ENCODE peak calls at places on chromosome 17, in six cellular contexts. R is GM12891, A is H1, G is HepG2, K is K562, X is GM12878. Y is an unnamed sample.

GRCh38 chr17:29973005-29973404 is 31.6 kb downstream of the EFCAB5 start:
- DNase-seq in A (no peak), G (no peak), X (no peak), K (no peak), R (no peak), Y (no peak)

GRCh38 chr17:19645608-19646250 is 2.8 kb upstream of the ALDH3A2 start:
- DNase-seq in A (no peak), K (peak; percentile 35), R (peak; percentile 30), X (no peak), G (peak; percentile 29), Y (peak; percentile 27)

GRCh38 chr17:69506489-69506888 is 92.0 kb downstream of the MAP2K6 start:
- DNase-seq in A (no peak), K (no peak), X (no peak), G (peak; percentile 38), R (no peak), Y (no peak)

GRCh38 chr17:67074781-67075180 is 30.4 kb downstream of the CACNG1 start:
- DNase-seq in X (no peak), A (no peak), G (no peak), K (no peak), R (no peak), Y (no peak)

GRCh38 chr17:28675980-28676379 is 14.0 kb downstream of the SUPT6H start:
- DNase-seq in R (no peak), A (no peak), X (no peak), G (peak; percentile 30), K (peak; percentile 25), Y (no peak)

GRCh38 chr17:48066192-48066591 is 18.0 kb downstream of the NFE2L1 start:
- DNase-seq in R (no peak), G (no peak), A (no peak), K (no peak), X (no peak), Y (no peak)

GRCh38 chr17:3534881-3535252 is 22.7 kb downstream of the TRPV3 start:
- DNase-seq in G (no peak), A (no peak), K (no peak), X (no peak), R (no peak), Y (no peak)

GRCh38 chr17:1941241-1942065 is 83.7 kb downstream of the RTN4RL1 start:
- DNase-seq in X (no peak), R (no peak), K (no peak), G (no peak), A (no peak), Y (no peak)

GRCh38 chr17:48494335-48494734 is 36.5 kb downstream of the HOXB1 start:
- DNase-seq in X (no peak), G (no peak), K (no peak), R (no peak), A (no peak), Y (no peak)

GRCh38 chr17:76279742-76280287 is 14.7 kb downstream of the UBALD2 start:
- DNase-seq in A (no peak), X (no peak), K (no peak), G (no peak), R (no peak), Y (no peak)

GRCh38 chr17:11644265-11645212 is 46.3 kb downstream of the DNAH9 start:
- DNase-seq in R (peak; percentile 40), K (peak; percentile 76), A (peak; percentile 25), X (no peak), G (peak; percentile 73), Y (peak; percentile 13)

GRCh38 chr17:38504216-38504615 is 76.0 kb downstream of the ARHGAP23 start:
- DNase-seq in R (no peak), G (no peak), X (no peak), A (no peak), K (no peak), Y (no peak)

GRCh38 chr17:49015924-49016774 is 19.0 kb downstream of the IGF2BP1 start:
- DNase-seq in X (no peak), R (no peak), G (no peak), A (no peak), K (no peak), Y (no peak)

GRCh38 chr17:34254651-34255380 is at the start of gene CCL2:
- DNase-seq in G (no peak), A (peak; percentile 46), R (no peak), X (no peak), K (peak; percentile 50), Y (no peak)

GRCh38 chr17:1137465-1137894 is 42.3 kb downstream of the ABR start:
- DNase-seq in A (no peak), K (peak; percentile 80), X (no peak), R (no peak), G (peak; percentile 39), Y (no peak)

GRCh38 chr17:34154916-34155730 is 100.0 kb upstream of the CCL2 start:
- DNase-seq in X (no peak), R (no peak), A (no peak), K (no peak), G (no peak), Y (no peak)

GRCh38 chr17:18974407-18975149 is 22.6 kb downstream of the SLC5A10 start:
- DNase-seq in K (no peak), G (no peak), R (no peak), X (no peak), A (no peak), Y (no peak)

GRCh38 chr17:61157246-61157887 is 242.3 kb upstream of the TBX2 start:
- DNase-seq in X (no peak), R (no peak), G (no peak), K (peak; percentile 27), A (no peak), Y (no peak)

GRCh38 chr17:65198653-65199382 is 61.6 kb downstream of the RGS9 start:
- DNase-seq in X (peak; percentile 38), K (peak; percentile 62), G (peak; percentile 47), A (no peak), R (peak; percentile 44), Y (peak; percentile 46)

GRCh38 chr17:17155568-17155967 is 50.6 kb downstream of the PLD6 start:
- DNase-seq in R (no peak), X (no peak), A (no peak), G (peak; percentile 9), K (no peak), Y (no peak)
- TF ChIP-seq TAF1 in R (no peak), X (no peak), A (no peak), G (no peak), K (no peak), Y (no peak)

DNA sequence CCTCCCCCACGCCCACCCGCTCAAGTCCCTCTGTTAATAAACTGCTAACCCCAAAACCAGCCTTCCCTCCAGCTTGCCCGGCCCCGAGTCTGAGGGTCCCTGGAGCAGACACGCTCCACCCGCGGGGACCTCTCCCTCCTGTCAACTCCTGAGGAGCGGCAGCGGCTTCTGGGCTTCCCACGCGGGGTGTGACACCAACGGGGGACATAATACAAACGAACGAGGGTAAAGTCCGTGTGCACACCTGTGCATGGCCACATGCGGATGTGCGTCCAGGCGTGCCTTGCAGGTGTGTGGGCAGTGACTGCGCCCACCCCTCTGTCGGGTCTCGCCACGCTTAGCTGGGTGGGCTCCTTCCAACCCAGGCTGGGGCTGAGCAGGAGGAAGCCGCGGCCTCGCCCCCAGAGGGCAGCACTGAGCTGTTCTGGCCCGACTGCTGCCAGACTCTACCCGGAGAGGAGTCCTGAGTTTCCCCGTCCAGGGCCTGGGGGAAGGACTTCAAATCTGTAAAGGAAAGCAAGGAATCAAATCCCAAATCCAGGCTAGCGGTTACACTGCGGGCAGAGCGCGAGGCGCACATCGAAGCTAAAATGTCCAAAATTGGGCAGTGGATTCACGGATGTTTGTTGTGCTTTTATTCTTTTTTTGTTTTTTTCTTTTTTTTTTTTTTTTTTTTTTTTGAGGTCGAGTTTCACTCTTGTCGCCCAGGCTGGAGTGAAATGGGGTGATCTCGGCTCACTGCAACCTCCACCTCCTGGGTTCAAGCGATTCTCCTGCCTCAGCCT is 24.2 kb upstream of the KRT17 start:
- DNase-seq in R (peak; percentile 88), A (peak; percentile 74), K (peak; percentile 86), X (no peak), G (peak; percentile 75), Y (peak; percentile 90)
- TF ChIP-seq POLR2AphosphoS5 in R (no peak), A (no peak), K (no peak), X (no peak), G (no peak), Y (no peak)

DNA sequence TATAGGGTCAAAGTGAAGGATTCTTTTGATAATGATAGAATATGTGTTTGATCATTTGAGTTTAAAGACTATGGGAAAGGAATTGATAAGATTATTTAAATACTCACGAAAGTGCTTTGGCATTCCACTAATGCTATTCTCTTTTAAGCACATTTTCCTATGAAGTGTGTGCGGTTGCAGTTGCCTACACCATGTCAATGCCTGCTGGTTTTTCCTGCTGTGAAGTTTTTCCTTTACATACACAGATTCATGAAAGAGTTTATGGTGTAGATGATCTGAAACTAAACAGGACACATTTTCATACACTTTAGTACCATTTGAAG is 78.7 kb downstream of the VMP1 start:
- DNase-seq in R (no peak), K (no peak), X (no peak), A (no peak), G (no peak), Y (no peak)
- TF ChIP-seq POLR2A in R (no peak), K (no peak), X (no peak), A (no peak), G (no peak), Y (peak; percentile 32)

DNA sequence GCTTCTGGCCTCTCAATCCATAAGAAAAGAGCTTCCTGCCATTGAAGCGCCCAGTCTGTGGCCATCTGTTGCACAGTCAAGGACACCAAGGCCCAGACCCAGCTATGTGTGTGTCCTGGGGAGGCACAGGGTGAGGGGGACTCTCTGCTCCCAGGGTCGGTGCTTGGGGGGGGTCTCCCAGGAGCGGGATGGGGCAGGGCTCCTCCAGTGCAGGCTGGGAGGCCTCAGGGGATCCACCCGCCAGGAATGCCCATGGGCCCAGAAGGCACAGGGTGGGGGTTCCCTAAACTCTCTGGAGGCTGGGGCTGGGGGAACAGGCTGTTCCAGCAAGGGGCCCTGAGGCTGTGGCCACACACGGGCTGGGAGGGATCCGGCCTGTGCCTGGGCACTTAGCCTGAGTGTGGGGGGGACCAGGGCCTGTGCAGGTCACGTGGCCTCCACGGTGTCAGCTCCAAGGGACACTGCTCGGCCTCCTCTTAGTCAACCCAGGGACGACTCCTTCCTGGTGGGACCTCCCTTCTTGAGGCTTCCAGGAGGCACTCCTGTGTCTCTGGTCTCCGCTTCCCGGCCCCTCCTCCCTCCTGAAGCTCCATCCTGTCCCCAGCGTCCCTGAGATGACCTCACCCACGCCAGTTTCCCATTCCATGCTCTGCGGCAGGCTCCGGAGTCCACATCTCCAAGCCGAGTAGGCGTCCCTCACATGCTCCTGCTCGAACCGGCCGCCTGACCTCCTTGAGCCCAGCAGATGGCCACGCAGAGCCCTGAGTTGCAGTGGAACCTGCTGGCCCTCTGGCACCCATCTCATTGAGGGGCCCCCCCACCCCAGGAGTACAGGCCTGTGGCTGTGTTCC is 23.1 kb upstream of the BAHCC1 start:
- DNase-seq in K (peak; percentile 63), G (no peak), R (no peak), A (no peak), X (no peak), Y (no peak)
- TF ChIP-seq TAF1 in K (no peak), G (no peak), R (no peak), A (no peak), X (no peak), Y (no peak)

GRCh38 chr17:4908711-4909496 is 6.0 kb upstream of the CHRNE start:
- DNase-seq in A (peak; percentile 93), K (peak; percentile 80), G (peak; percentile 92), X (peak; percentile 31), R (peak; percentile 71), Y (peak; percentile 64)
- TF ChIP-seq POLR2AphosphoS5 in A (no peak), K (no peak), G (peak; percentile 23), X (no peak), R (no peak), Y (no peak)

DNA sequence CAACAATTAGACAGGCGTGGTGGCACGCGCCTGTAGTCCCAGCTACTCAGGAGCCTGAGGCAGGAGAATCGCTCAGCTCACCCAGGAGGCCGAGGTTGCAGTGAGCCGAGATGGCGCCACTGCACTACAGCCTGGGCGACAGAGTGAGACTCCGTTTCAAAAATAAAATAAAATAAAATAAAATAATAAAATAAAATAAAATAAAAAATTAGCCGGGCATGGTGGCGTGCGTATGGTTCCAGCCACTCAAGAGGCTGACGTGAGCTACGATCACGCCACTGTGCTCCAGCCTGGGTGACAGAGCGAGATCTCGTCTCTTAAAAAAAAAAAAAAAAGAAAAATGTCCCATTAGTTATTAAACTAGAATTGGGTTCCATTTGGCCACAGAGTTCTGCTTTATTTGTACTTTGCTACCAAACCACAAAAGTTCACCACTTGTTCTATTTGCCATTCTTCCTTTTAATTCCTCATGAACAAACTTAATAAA is 1.2 kb downstream of the CYTH1 start:
- DNase-seq in X (no peak), R (no peak), G (no peak), A (no peak), K (no peak), Y (no peak)
- TF ChIP-seq POLR2A in X (no peak), R (no peak), G (no peak), A (no peak), K (no peak), Y (no peak)